ENCODE peak calls at places on chromosome 4, in nine cellular contexts. J, X, E, I, O, R, K, W and T are unnamed samples.
A peak's percentile ranks its signal among the peaks of the same experiment; 100 is the strongest.

GRCh38 chr4:48777739-48778138 is 2.3 kb downstream of the FRYL start:
- DNase-seq in J (peak; percentile 8), X (no peak), E (no peak), I (no peak), O (no peak), R (no peak), K (no peak), W (no peak), T (no peak)

GRCh38 chr4:921830-922331 is 10.2 kb downstream of the GAK start:
- DNase-seq in J (no peak), X (no peak), E (no peak), I (peak; percentile 26), O (no peak), R (no peak), K (peak; percentile 70), W (no peak), T (no peak)

GRCh38 chr4:57163530-57164459 is 53.6 kb upstream of the IGFBP7 start:
- DNase-seq in J (peak; percentile 90), X (peak; percentile 91), E (peak; percentile 38), I (peak; percentile 79), O (peak; percentile 30), R (no peak), K (peak; percentile 96), W (peak; percentile 87), T (peak; percentile 59)

GRCh38 chr4:87078987-87079469 is 141.4 kb downstream of the KLHL8 start:
- DNase-seq in J (no peak), X (peak; percentile 85), E (no peak), I (no peak), O (peak; percentile 33), R (no peak), K (no peak), W (peak; percentile 81), T (no peak)

GRCh38 chr4:154984148-154984547 is 203.1 kb downstream of the RBM46 start:
- DNase-seq in J (no peak), X (no peak), E (no peak), I (no peak), O (no peak), R (no peak), K (no peak), W (no peak), T (no peak)

GRCh38 chr4:45471335-45471734 is 652.5 kb downstream of the GABRG1 start:
- DNase-seq in J (no peak), X (no peak), E (no peak), I (no peak), O (no peak), R (no peak), K (no peak), W (no peak), T (no peak)

GRCh38 chr4:34486964-34487363 is 1757.3 kb downstream of the ARAP2 start:
- DNase-seq in J (no peak), X (no peak), E (no peak), I (no peak), O (no peak), R (no peak), K (no peak), W (no peak), T (no peak)

GRCh38 chr4:2761035-2761923 is 5.1 kb upstream of the TNIP2 start:
- DNase-seq in J (peak; percentile 35), X (peak; percentile 27), E (no peak), I (peak; percentile 85), O (no peak), R (no peak), K (no peak), W (peak; percentile 66), T (no peak)

GRCh38 chr4:24988776-24989175 is 42.0 kb downstream of the LGI2 start:
- DNase-seq in J (peak; percentile 65), X (peak; percentile 69), E (peak; percentile 16), I (no peak), O (no peak), R (no peak), K (no peak), W (no peak), T (no peak)

GRCh38 chr4:24979554-24979953 is 51.2 kb downstream of the LGI2 start:
- DNase-seq in J (peak; percentile 9), X (peak; percentile 42), E (no peak), I (peak; percentile 20), O (no peak), R (no peak), K (no peak), W (peak; percentile 70), T (no peak)

GRCh38 chr4:24980064-24980690 is 50.6 kb downstream of the LGI2 start:
- DNase-seq in J (peak; percentile 73), X (peak; percentile 88), E (peak; percentile 30), I (peak; percentile 54), O (peak; percentile 9), R (peak; percentile 24), K (no peak), W (peak; percentile 83), T (peak; percentile 39)

GRCh38 chr4:24989327-24989726 is 41.4 kb downstream of the LGI2 start:
- DNase-seq in J (no peak), X (no peak), E (no peak), I (no peak), O (no peak), R (no peak), K (no peak), W (no peak), T (no peak)

DNA sequence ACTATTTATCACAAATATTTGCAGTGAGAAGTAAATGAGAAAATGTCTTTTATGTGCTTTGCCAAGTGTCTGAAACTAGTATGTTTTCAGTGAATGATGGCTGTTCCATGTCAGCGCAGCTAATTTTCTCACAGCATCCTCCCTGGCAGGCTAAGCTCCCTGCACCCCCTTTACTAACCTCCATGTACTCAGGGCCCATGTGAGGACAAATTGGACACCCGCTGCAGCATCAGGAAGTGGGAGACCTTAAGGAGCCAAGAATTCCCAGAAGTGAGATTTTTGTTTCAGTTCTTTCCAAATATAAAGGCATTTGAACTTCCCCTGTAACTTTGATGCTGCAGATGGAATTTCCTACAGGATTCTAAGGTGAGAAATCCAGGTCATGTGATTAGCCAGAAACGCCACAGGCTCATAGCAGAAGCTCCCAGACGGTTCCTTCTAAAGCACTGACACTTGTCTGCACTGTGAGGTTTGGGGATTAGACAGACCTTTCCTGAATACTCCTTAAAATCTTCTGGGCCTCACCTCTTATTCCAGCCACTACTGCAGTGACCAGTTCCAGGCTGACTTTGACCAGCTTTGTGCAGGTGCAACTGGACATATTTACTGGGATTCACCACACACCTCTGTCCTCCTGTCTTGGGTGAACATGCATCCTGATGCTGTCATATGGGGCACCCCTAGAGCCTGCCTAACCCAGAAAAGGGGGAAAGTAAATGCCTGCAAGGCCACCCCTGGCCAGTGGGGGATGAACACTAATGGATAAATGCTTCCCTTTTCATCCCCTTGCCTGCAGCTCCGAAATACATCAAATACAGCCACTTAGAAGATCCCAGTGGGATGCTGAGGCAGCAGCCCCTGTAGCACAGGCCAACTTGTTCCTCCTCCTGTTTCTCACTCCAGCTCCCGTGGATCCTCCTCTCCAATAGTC is 45.9 kb downstream of the LGI2 start:
- DNase-seq in J (no peak), X (no peak), E (no peak), I (no peak), O (no peak), R (no peak), K (no peak), W (no peak), T (no peak)
- TF ChIP-seq CTCF in J (no peak), X (no peak), E (no peak), I (no peak), O (no peak), R (no peak), K (no peak), W (no peak), T (no peak)

GRCh38 chr4:169611991-169612868 is at the start of gene NEK1:
- DNase-seq in J (peak; percentile 83), X (peak; percentile 97), E (peak; percentile 74), I (peak; percentile 90), O (peak; percentile 74), R (no peak), K (peak; percentile 98), W (peak; percentile 95), T (no peak)

GRCh38 chr4:169615467-169616106 is 3.2 kb upstream of the NEK1 start:
- DNase-seq in J (peak; percentile 13), X (peak; percentile 32), E (no peak), I (no peak), O (no peak), R (no peak), K (no peak), W (no peak), T (no peak)

GRCh38 chr4:169612869-169613859 is 781 bp upstream of the NEK1 start:
- DNase-seq in J (peak; percentile 82), X (peak; percentile 91), E (peak; percentile 44), I (peak; percentile 87), O (no peak), R (no peak), K (no peak), W (peak; percentile 87), T (no peak)

DNA sequence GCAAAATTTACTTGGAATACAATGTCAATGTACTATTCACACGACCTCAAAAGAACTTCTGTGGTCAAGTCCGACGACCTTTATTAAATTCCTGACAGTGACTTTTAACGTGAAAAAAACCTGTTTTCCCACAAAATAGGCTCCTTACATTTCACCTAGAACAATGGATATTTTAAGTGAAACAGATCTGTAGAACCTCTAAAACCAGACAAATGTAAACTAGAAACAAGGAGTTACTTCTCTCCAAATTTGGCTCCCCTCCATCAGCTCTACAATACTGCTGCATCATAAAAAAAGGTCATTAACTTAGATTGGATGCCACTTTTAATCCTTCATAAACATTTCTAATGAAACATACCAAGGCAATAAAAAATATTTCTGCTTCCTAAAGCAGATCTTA is 1.2 kb downstream of the NEK1 start:
- DNase-seq in J (no peak), X (no peak), E (no peak), I (no peak), O (no peak), R (no peak), K (no peak), W (no peak), T (no peak)
- H3K4me3 ChIP-seq in J (peak overlapping the region; percentile 100), X (peak overlapping the region; percentile 71), E (peak overlapping the region; percentile 78), I (no peak overlapping the region), O (peak overlapping the region; percentile 82), R (peak overlapping the region; percentile 90), K (peak overlapping the region; percentile 54), W (peak overlapping the region; percentile 88), T (peak overlapping the region; percentile 68)

DNA sequence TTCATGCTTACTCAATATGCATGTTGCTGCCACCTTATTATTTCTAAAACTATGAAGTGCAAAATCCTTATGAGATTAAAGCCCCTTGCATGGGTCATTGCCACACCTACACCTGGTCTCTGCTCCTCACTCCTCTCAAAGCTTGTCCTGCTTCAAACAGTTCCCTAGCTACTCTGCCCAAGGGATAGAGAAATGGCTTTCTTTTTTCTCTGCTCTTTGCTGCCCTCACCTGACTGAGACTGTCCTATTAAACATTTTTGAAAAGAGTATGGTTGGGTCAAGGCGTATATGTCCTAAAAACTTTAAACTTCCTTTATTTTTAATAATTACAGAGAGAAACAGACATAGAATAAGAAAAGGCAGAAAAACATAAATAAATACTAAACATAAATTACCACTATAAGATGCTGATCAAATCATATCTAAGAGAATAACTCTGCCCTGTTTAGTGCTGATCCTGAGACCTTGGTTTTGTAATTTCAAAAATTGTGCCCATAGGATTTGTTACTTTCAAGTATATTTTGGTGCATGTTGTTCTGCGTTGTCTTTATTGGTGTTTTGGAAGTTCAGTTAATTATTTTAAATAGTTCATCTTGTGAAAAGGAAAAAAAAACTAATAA is 704.9 kb upstream of the PABPC4L start:
- DNase-seq in J (peak; percentile 35), X (no peak), E (no peak), I (no peak), O (no peak), R (no peak), K (no peak), W (no peak), T (no peak)
- TF ChIP-seq CTCF in J (peak; percentile 56), X (peak; percentile 33), E (peak; percentile 32), I (no peak), O (no peak), R (no peak), K (no peak), W (peak; percentile 12), T (no peak)

DNA sequence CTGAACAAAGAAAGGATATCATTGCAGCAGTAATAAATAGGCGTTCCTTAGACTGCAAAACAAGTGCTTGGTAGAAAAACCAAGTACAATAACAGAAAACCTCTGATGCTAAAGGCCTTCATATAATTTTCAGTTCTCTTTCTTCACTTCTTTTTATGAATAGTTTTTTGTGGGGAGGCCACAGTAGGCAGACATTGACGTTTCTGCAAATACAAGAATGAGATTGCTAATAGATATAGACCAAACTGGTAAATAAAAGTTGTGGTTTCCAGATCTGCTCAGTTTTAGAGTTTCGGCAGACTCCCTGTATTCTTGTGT is 57.0 kb upstream of the RAP1GDS1 start:
- DNase-seq in J (no peak), X (no peak), E (no peak), I (no peak), O (no peak), R (no peak), K (no peak), W (no peak), T (no peak)
- H3K4me3 ChIP-seq in J (no peak overlapping the region), X (no peak overlapping the region), E (no peak overlapping the region), I (no peak overlapping the region), O (no peak overlapping the region), R (no peak overlapping the region), K (no peak overlapping the region), W (no peak overlapping the region), T (no peak overlapping the region)